ENCODE peak calls at places on chromosome 16, in nine cellular contexts. U is foreskin keratinocyte, B is body of pancreas, J is fibroblast of lung, A is heart right ventricle, R is hepatocyte, D is RWPE2, Q is Peyer's patch, Z is ascending aorta. S is an unnamed sample.
A peak's percentile ranks its signal among the peaks of the same experiment; 100 is the strongest.

GRCh38 chr16:10970065-10970464 is 25.7 kb downstream of the CLEC16A start:
- DNase-seq in U (no peak), B (no peak), J (no peak), A (no peak), R (no peak), D (no peak), Q (no peak), Z (peak; percentile 89), S (no peak)

GRCh38 chr16:19410435-19411153 is 7.1 kb upstream of the TMC5 start:
- DNase-seq in U (no peak), B (peak; percentile 46), J (no peak), A (peak; percentile 9), R (peak; percentile 63), D (no peak), Q (peak; percentile 75), Z (no peak), S (peak; percentile 36)

GRCh38 chr16:64416232-64417010 is 705.4 kb downstream of the CDH11 start:
- DNase-seq in U (peak; percentile 35), B (no peak), J (peak; percentile 52), A (no peak), R (no peak), D (no peak), Q (no peak), Z (no peak), S (peak; percentile 7)

GRCh38 chr16:19118938-19119431 is 5.2 kb downstream of the ITPRIPL2 start:
- DNase-seq in U (peak; percentile 68), B (peak; percentile 60), J (peak; percentile 93), A (no peak), R (peak; percentile 63), D (no peak), Q (peak; percentile 55), Z (peak; percentile 82), S (no peak)

GRCh38 chr16:29972500-29972899 is 1.2 kb upstream of the TAOK2 start:
- DNase-seq in U (no peak), B (no peak), J (no peak), A (no peak), R (no peak), D (no peak), Q (no peak), Z (no peak), S (no peak)

GRCh38 chr16:77922355-77922754 is 100.0 kb upstream of the CLEC3A start:
- DNase-seq in U (no peak), B (no peak), J (no peak), A (no peak), R (no peak), D (no peak), Q (no peak), Z (no peak), S (peak; percentile 21)

GRCh38 chr16:50603206-50604064 is 55.2 kb downstream of the NKD1 start:
- DNase-seq in U (peak; percentile 30), B (no peak), J (peak; percentile 55), A (no peak), R (peak; percentile 54), D (no peak), Q (no peak), Z (peak; percentile 84), S (no peak)

GRCh38 chr16:70809392-70810060 is 8.6 kb upstream of the VAC14 start:
- DNase-seq in U (no peak), B (no peak), J (no peak), A (no peak), R (no peak), D (no peak), Q (no peak), Z (no peak), S (no peak)

GRCh38 chr16:76913046-76913445 is 277.9 kb upstream of the MON1B start:
- DNase-seq in U (peak; percentile 11), B (no peak), J (no peak), A (no peak), R (no peak), D (no peak), Q (no peak), Z (no peak), S (no peak)

GRCh38 chr16:4703906-4704305 is 10.5 kb downstream of the NUDT16L1 start:
- DNase-seq in U (no peak), B (no peak), J (no peak), A (no peak), R (no peak), D (no peak), Q (no peak), Z (no peak), S (no peak)

GRCh38 chr16:69087161-69087581 is 18.3 kb upstream of the HAS3 start:
- DNase-seq in U (no peak), B (no peak), J (no peak), A (no peak), R (no peak), D (no peak), Q (no peak), Z (no peak), S (no peak)

GRCh38 chr16:35142147-35142808 is 1682.9 kb downstream of the TP53TG3F start:
- DNase-seq in U (no peak), B (no peak), J (no peak), A (no peak), R (no peak), D (no peak), Q (no peak), Z (no peak), S (no peak)

GRCh38 chr16:13436641-13437423 is 483.1 kb upstream of the ERCC4 start:
- DNase-seq in U (no peak), B (no peak), J (no peak), A (no peak), R (peak; percentile 84), D (no peak), Q (no peak), Z (no peak), S (no peak)

GRCh38 chr16:86862596-86862995 is 284.2 kb downstream of the FOXL1 start:
- DNase-seq in U (no peak), B (no peak), J (peak; percentile 13), A (peak; percentile 40), R (peak; percentile 53), D (no peak), Q (no peak), Z (no peak), S (no peak)

GRCh38 chr16:55506083-55506482 is 2.8 kb upstream of the LPCAT2 start:
- DNase-seq in U (no peak), B (no peak), J (no peak), A (no peak), R (no peak), D (no peak), Q (no peak), Z (no peak), S (no peak)

GRCh38 chr16:12988071-12988470 is 86.7 kb downstream of the SHISA9 start:
- DNase-seq in U (no peak), B (no peak), J (no peak), A (no peak), R (no peak), D (no peak), Q (no peak), Z (no peak), S (no peak)

GRCh38 chr16:30884760-30885159 is 9.1 kb downstream of the BCL7C start:
- DNase-seq in U (no peak), B (no peak), J (no peak), A (no peak), R (no peak), D (no peak), Q (no peak), Z (no peak), S (no peak)

GRCh38 chr16:17173134-17173729 is 297.5 kb downstream of the XYLT1 start:
- DNase-seq in U (peak; percentile 93), B (peak; percentile 78), J (peak; percentile 56), A (no peak), R (peak; percentile 60), D (peak; percentile 74), Q (peak; percentile 72), Z (peak; percentile 78), S (no peak)

GRCh38 chr16:57637020-57637419 is 8.6 kb downstream of the ADGRG1 start:
- DNase-seq in U (no peak), B (no peak), J (peak; percentile 16), A (no peak), R (no peak), D (no peak), Q (no peak), Z (no peak), S (no peak)

GRCh38 chr16:85460983-85461813 is 151.9 kb upstream of the GSE1 start:
- DNase-seq in U (no peak), B (peak; percentile 36), J (peak; percentile 49), A (no peak), R (peak; percentile 46), D (no peak), Q (no peak), Z (no peak), S (peak; percentile 61)
- H3K4me1 ChIP-seq in U (no peaks in the 10 kb centered on the region), B (peaks cover 54% of the 10 kb centered on the region), J (peaks cover 24% of the 10 kb centered on the region), A (peaks cover 46% of the 10 kb centered on the region), R (peaks cover 69% of the 10 kb centered on the region), D (no peaks in the 10 kb centered on the region), Q (peaks cover 42% of the 10 kb centered on the region), Z (peaks cover 10% of the 10 kb centered on the region), S (peaks cover 26% of the 10 kb centered on the region)

GRCh38 chr16:1781758-1782407 is 488 bp downstream of the SPSB3 start:
- DNase-seq in U (no peak), B (peak; percentile 49), J (no peak), A (peak; percentile 32), R (no peak), D (no peak), Q (no peak), Z (no peak), S (peak; percentile 22)
- TF ChIP-seq CTCF in U (no peak), B (peak; percentile 42), J (peak; percentile 5), A (no peak), R (no peak), D (no peak), Q (peak; percentile 24), Z (no peak), S (peak; percentile 11)

GRCh38 chr16:47013172-47013571 is 39.7 kb upstream of the DNAJA2 start:
- DNase-seq in U (no peak), B (no peak), J (no peak), A (no peak), R (no peak), D (no peak), Q (no peak), Z (no peak), S (no peak)
- H3K27ac ChIP-seq in U (no peak overlapping the region), B (no peak overlapping the region), J (no peak overlapping the region), A (no peak overlapping the region), R (no peak overlapping the region), D (no peak overlapping the region), Q (no peak overlapping the region), Z (no peak overlapping the region), S (no peak overlapping the region)

GRCh38 chr16:82699262-82699661 is 72.5 kb downstream of the CDH13 start:
- DNase-seq in U (no peak), B (no peak), J (no peak), A (no peak), R (no peak), D (no peak), Q (no peak), Z (no peak), S (peak; percentile 3)

GRCh38 chr16:82703156-82703555 is 76.4 kb downstream of the CDH13 start:
- DNase-seq in U (no peak), B (no peak), J (no peak), A (no peak), R (no peak), D (no peak), Q (no peak), Z (no peak), S (no peak)

GRCh38 chr16:82699711-82700495 is 73.1 kb downstream of the CDH13 start:
- DNase-seq in U (peak; percentile 61), B (peak; percentile 13), J (peak; percentile 95), A (no peak), R (no peak), D (no peak), Q (no peak), Z (peak; percentile 73), S (peak; percentile 59)

GRCh38 chr16:82701302-82702022 is 74.7 kb downstream of the CDH13 start:
- DNase-seq in U (no peak), B (no peak), J (no peak), A (no peak), R (no peak), D (no peak), Q (no peak), Z (no peak), S (peak; percentile 6)

GRCh38 chr16:82700541-82701240 is 73.9 kb downstream of the CDH13 start:
- DNase-seq in U (no peak), B (no peak), J (peak; percentile 63), A (no peak), R (no peak), D (no peak), Q (no peak), Z (no peak), S (peak; percentile 49)
- H3K4me1 ChIP-seq in U (peaks cover 4% of the 10 kb centered on the region), B (no peaks in the 10 kb centered on the region), J (peaks cover 9% of the 10 kb centered on the region), A (peaks cover 49% of the 10 kb centered on the region), R (no peaks in the 10 kb centered on the region), D (peaks cover 26% of the 10 kb centered on the region), Q (no peaks in the 10 kb centered on the region), Z (peaks cover 11% of the 10 kb centered on the region), S (peaks cover 10% of the 10 kb centered on the region)

S was measured in A673.